ENCODE peak calls at places on chromosome 13, in ten cellular contexts. U is NCI-H187 treated with DMSO at 0.1 percent for 48 hours, W is T-helper 1 cell, I is T-helper 2 cell, B is GM04504, X is choroid plexus epithelial cell, P is transverse colon, V is mesendoderm, E is AG10803, C is HT1080. A is an unnamed sample.

GRCh38 chr13:102367836-102368235 is 34.0 kb downstream of the FGF14 start:
- DNase-seq in B (no peak), X (no peak), C (no peak), V (no peak), E (no peak), P (no peak), W (no peak), U (no peak), I (no peak), A (no peak)

GRCh38 chr13:70668983-70669382 is 560.7 kb upstream of the KLHL1 start:
- DNase-seq in W (no peak), I (no peak), V (no peak), E (no peak), P (no peak), X (peak), B (no peak), U (no peak), C (no peak), A (no peak)

GRCh38 chr13:101150998-101151397 is 265.3 kb downstream of the NALCN start:
- DNase-seq in P (no peak), E (peak), C (no peak), X (peak), U (peak), V (peak), W (no peak), B (no peak), I (no peak), A (no peak)

GRCh38 chr13:73767191-73767741 is 366.9 kb downstream of the KLF12 start:
- DNase-seq in V (peak), I (no peak), E (no peak), B (no peak), X (peak), C (no peak), P (no peak), U (no peak), W (no peak), A (no peak)

GRCh38 chr13:61728468-61728867 is 312.8 kb upstream of the PCDH20 start:
- DNase-seq in V (no peak), B (peak), W (no peak), I (no peak), P (no peak), X (peak), E (peak), C (peak), U (no peak), A (peak)

GRCh38 chr13:109998808-109999528 is 212.6 kb upstream of the IRS2 start:
- DNase-seq in W (no peak), V (no peak), X (peak), B (no peak), C (peak), E (peak), P (no peak), U (no peak), I (no peak), A (peak)

GRCh38 chr13:50248537-50249521 is 233.6 kb downstream of the KCNRG start:
- DNase-seq in B (no peak), U (no peak), X (no peak), I (no peak), V (no peak), E (no peak), P (no peak), C (no peak), W (no peak), A (no peak)

GRCh38 chr13:47114030-47114429 is 217.2 kb upstream of the HTR2A start:
- DNase-seq in P (no peak), C (peak), I (no peak), B (peak), E (peak), W (no peak), U (no peak), X (peak), V (no peak), A (no peak)

GRCh38 chr13:39362652-39363390 is 240.2 kb downstream of the LHFPL6 start:
- DNase-seq in U (no peak), C (peak), E (peak), I (no peak), W (no peak), P (no peak), X (no peak), V (no peak), B (no peak), A (no peak)

GRCh38 chr13:110907951-110908898 is 6.6 kb downstream of the ANKRD10 start:
- DNase-seq in B (no peak), V (peak), X (peak), W (no peak), E (peak), U (no peak), I (no peak), P (peak), C (peak), A (no peak)

GRCh38 chr13:113410472-113411201 is 42.7 kb downstream of the ADPRHL1 start:
- DNase-seq in B (peak), X (peak), I (no peak), E (peak), U (no peak), P (peak), V (peak), C (peak), W (no peak), A (peak)

GRCh38 chr13:95724252-95724651 is 47.3 kb downstream of the DNAJC3 start:
- DNase-seq in E (no peak), W (no peak), C (no peak), I (no peak), P (no peak), U (no peak), X (no peak), B (no peak), V (no peak), A (no peak)

GRCh38 chr13:33262069-33262487 is 23.5 kb downstream of the STARD13 start:
- DNase-seq in C (peak), I (no peak), B (no peak), V (peak), E (no peak), X (no peak), U (no peak), W (no peak), P (peak), A (no peak)

GRCh38 chr13:40518481-40518882 is 148.0 kb downstream of the FOXO1 start:
- DNase-seq in P (no peak), C (no peak), U (no peak), V (peak), I (peak), X (no peak), W (peak), E (no peak), B (no peak), A (no peak)

GRCh38 chr13:27151798-27152599 is 19.6 kb downstream of the USP12 start:
- DNase-seq in B (no peak), I (no peak), U (no peak), C (peak), E (no peak), P (no peak), V (no peak), X (peak), W (no peak), A (no peak)

GRCh38 chr13:23856008-23856750 is 33.0 kb downstream of the MIPEP start:
- DNase-seq in B (no peak), P (no peak), C (no peak), U (no peak), E (no peak), I (no peak), X (no peak), V (peak), W (no peak), A (no peak)

GRCh38 chr13:44972956-44973581 is 16.2 kb downstream of the NUFIP1 start:
- DNase-seq in W (no peak), C (peak), V (peak), I (no peak), U (no peak), E (peak), B (no peak), P (no peak), X (peak), A (no peak)

GRCh38 chr13:98792321-98792720 is 39.8 kb upstream of the SLC15A1 start:
- DNase-seq in B (no peak), P (peak), I (no peak), X (no peak), V (no peak), E (no peak), C (no peak), W (no peak), U (no peak), A (no peak)

GRCh38 chr13:26538363-26539317 is 18.8 kb upstream of the WASF3 start:
- DNase-seq in P (no peak), I (no peak), W (no peak), E (no peak), V (no peak), U (no peak), X (peak), B (no peak), C (no peak), A (no peak)

GRCh38 chr13:32001392-32001768 is 30.2 kb upstream of the FRY start:
- DNase-seq in V (peak), P (no peak), B (peak), X (peak), W (no peak), C (peak), E (peak), U (no peak), I (no peak), A (peak)

GRCh38 chr13:95100525-95101121 is 200.6 kb downstream of the ABCC4 start:
- DNase-seq in X (peak), W (no peak), E (peak), B (peak), U (no peak), I (no peak), C (peak), P (no peak), V (no peak), A (no peak)

GRCh38 chr13:109100705-109101104 is 471.3 kb downstream of the MYO16 start:
- DNase-seq in V (peak), X (peak), U (no peak), C (no peak), E (peak), B (no peak), P (no peak), I (no peak), W (no peak), A (no peak)

GRCh38 chr13:106210327-106210726 is 325.1 kb downstream of the EFNB2 start:
- DNase-seq in B (no peak), E (no peak), U (no peak), P (no peak), W (no peak), C (no peak), X (no peak), V (peak), I (no peak), A (no peak)

GRCh38 chr13:42753697-42754096 is 27.7 kb upstream of the FAM216B start:
- DNase-seq in I (no peak), X (peak), B (no peak), V (no peak), U (peak), P (no peak), C (no peak), W (no peak), E (no peak), A (no peak)

GRCh38 chr13:36313047-36313969 is 15.7 kb upstream of the CCDC169 start:
- DNase-seq in U (no peak), P (no peak), W (no peak), V (no peak), X (no peak), I (no peak), E (no peak), B (no peak), C (peak), A (no peak)

GRCh38 chr13:114130708-114131580 is 1.5 kb downstream of the RASA3 start:
- DNase-seq in B (peak), E (peak), W (peak), I (peak), U (peak), P (peak), C (peak), V (peak), X (peak), A (no peak)

GRCh38 chr13:87356314-87356713 is 314.9 kb upstream of the SLITRK5 start:
- DNase-seq in X (no peak), U (no peak), B (no peak), P (no peak), I (no peak), E (no peak), W (no peak), C (peak), V (no peak), A (no peak)

GRCh38 chr13:56953965-56954364 is 186.8 kb upstream of the PRR20A start:
- DNase-seq in C (peak), X (no peak), U (no peak), W (no peak), V (peak), B (no peak), I (no peak), P (no peak), E (no peak), A (no peak)

GRCh38 chr13:44440046-44440608 is 66.5 kb downstream of the SERP2 start:
- DNase-seq in B (no peak), V (no peak), P (no peak), W (no peak), E (no peak), I (no peak), X (no peak), C (no peak), U (no peak), A (no peak)

GRCh38 chr13:91145806-91146205 is 201.7 kb upstream of the MIR17HG start:
- DNase-seq in E (no peak), U (no peak), W (no peak), V (no peak), B (no peak), P (no peak), X (no peak), I (no peak), C (no peak), A (no peak)

GRCh38 chr13:26679945-26680516 is 80.6 kb downstream of the GPR12 start:
- DNase-seq in E (no peak), U (no peak), B (no peak), W (no peak), X (peak), I (no peak), C (peak), P (no peak), V (peak), A (no peak)

GRCh38 chr13:27264181-27264580 is 6.4 kb upstream of the RASL11A start:
- DNase-seq in C (peak), U (no peak), W (no peak), B (peak), X (peak), P (no peak), I (no peak), E (peak), V (no peak), A (peak)

GRCh38 chr13:26759156-26759906 is 1.3 kb downstream of the GPR12 start:
- DNase-seq in U (no peak), C (no peak), E (no peak), X (no peak), V (no peak), I (no peak), W (no peak), B (no peak), P (no peak), A (no peak)

GRCh38 chr13:62243146-62243545 is 827.5 kb upstream of the PCDH20 start:
- DNase-seq in W (no peak), I (no peak), U (no peak), C (no peak), P (no peak), E (no peak), X (no peak), B (no peak), V (no peak), A (no peak)

A was measured in fibroblast of the conjunctiva.